ENCODE peak calls at places on chromosomes 6 and 20, in ten cellular contexts. E is cardiac fibroblast, H is dorsolateral prefrontal cortex, K is nephron progenitor cell, T is astrocyte of the spinal cord, B is pancreas, F is endothelial cell, Q is mammary epithelial cell, U is tibial nerve, X is RWPE1. V is an unnamed sample.

GRCh38 chr20:39823239-39823638 is 861.1 kb downstream of the DHX35 start:
- DNase-seq in E (peak; percentile 70), H (no peak), K (no peak), T (peak; percentile 96), B (no peak), F (no peak), Q (peak; percentile 44), U (no peak), X (no peak), V (no peak)

GRCh38 chr6:9463311-9463710 is 951.6 kb downstream of the TFAP2A start:
- DNase-seq in E (no peak), H (no peak), K (no peak), T (peak; percentile 10), B (no peak), F (no peak), Q (no peak), U (no peak), X (no peak), V (no peak)

GRCh38 chr6:54655162-54655561 is 191.4 kb upstream of the FAM83B start:
- DNase-seq in E (no peak), H (no peak), K (no peak), T (no peak), B (no peak), F (no peak), Q (no peak), U (no peak), X (peak; percentile 3), V (no peak)

GRCh38 chr6:133595076-133595868 is 293.6 kb upstream of the TCF21 start:
- DNase-seq in E (peak; percentile 3), H (no peak), K (peak; percentile 3), T (no peak), B (no peak), F (no peak), Q (no peak), U (no peak), X (no peak), V (no peak)

GRCh38 chr6:157503018-157503747 is 122.2 kb downstream of the ZDHHC14 start:
- DNase-seq in E (no peak), H (no peak), K (no peak), T (no peak), B (no peak), F (no peak), Q (no peak), U (no peak), X (no peak), V (no peak)

GRCh38 chr6:121627761-121628160 is 192.3 kb downstream of the GJA1 start:
- DNase-seq in E (peak; percentile 25), H (no peak), K (no peak), T (no peak), B (no peak), F (no peak), Q (peak; percentile 71), U (no peak), X (peak; percentile 20), V (no peak)

GRCh38 chr6:144156334-144156733 is 6.0 kb downstream of the STX11 start:
- DNase-seq in E (no peak), H (no peak), K (no peak), T (no peak), B (no peak), F (no peak), Q (no peak), U (no peak), X (no peak), V (no peak)

GRCh38 chr6:143778926-143779325 is 64.2 kb upstream of the LTV1 start:
- DNase-seq in E (no peak), H (no peak), K (no peak), T (no peak), B (no peak), F (no peak), Q (no peak), U (no peak), X (no peak), V (no peak)

GRCh38 chr6:90227693-90228092 is 69.0 kb downstream of the BACH2 start:
- DNase-seq in E (no peak), H (no peak), K (no peak), T (no peak), B (no peak), F (no peak), Q (no peak), U (no peak), X (no peak), V (no peak)

GRCh38 chr6:10099086-10099499 is 315.8 kb downstream of the TFAP2A start:
- DNase-seq in E (no peak), H (no peak), K (peak; percentile 9), T (no peak), B (peak; percentile 40), F (no peak), Q (peak; percentile 37), U (no peak), X (no peak), V (no peak)

GRCh38 chr6:37779111-37779800 is 40.3 kb upstream of the ZFAND3 start:
- DNase-seq in E (no peak), H (no peak), K (no peak), T (no peak), B (no peak), F (no peak), Q (no peak), U (no peak), X (no peak), V (no peak)

GRCh38 chr6:7241709-7242645 is 71.0 kb downstream of the SSR1 start:
- DNase-seq in E (no peak), H (no peak), K (no peak), T (peak; percentile 52), B (peak; percentile 65), F (no peak), Q (no peak), U (no peak), X (no peak), V (no peak)

GRCh38 chr6:23446394-23447001 is 679.5 kb upstream of the NRSN1 start:
- DNase-seq in E (peak; percentile 66), H (no peak), K (peak; percentile 3), T (peak; percentile 72), B (no peak), F (peak; percentile 4), Q (peak; percentile 34), U (no peak), X (peak; percentile 6), V (no peak)

GRCh38 chr6:113755449-113756289 is 101.5 kb upstream of the MARCKS start:
- DNase-seq in E (no peak), H (no peak), K (no peak), T (no peak), B (no peak), F (no peak), Q (no peak), U (no peak), X (no peak), V (no peak)

GRCh38 chr6:159008656-159009288 is 8.8 kb upstream of the RSPH3 start:
- DNase-seq in E (peak; percentile 50), H (no peak), K (no peak), T (no peak), B (no peak), F (no peak), Q (peak; percentile 45), U (no peak), X (peak; percentile 52), V (no peak)

DNA sequence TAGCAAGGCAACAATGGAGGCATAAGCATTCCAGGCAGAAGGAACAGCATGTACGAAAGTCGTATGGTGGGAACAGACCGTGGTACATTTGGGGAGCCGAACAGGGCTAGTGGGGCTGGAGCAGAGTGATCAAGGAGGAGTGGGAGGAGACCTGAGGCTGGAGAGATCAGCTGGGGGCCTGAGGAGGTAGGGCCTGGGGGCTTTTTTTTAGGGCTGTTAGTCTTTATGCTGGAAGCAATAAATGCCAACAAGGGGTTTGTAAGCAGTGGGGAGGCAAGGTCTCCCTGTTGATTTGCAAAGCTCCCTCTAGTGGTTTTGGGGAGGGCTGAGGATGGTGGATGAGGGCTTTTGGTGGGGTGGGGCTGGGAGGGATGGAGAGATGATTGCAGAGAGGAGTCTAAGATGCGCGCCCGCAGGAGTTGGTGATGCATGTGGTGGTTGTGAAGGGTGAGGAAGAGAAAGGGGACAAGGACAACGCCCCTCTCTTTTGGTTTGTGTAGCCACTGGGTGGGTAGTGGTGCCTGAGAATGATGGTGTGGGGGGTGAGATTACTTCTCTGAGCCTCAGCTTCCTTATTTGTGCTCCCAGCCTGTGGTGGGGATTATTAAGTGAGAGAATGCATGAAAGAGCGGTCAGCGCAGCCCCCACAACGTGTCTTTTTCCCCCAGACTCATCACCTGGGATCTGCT is 74.1 kb upstream of the TOX2 start:
- DNase-seq in E (peak; percentile 37), H (no peak), K (no peak), T (no peak), B (no peak), F (peak; percentile 17), Q (no peak), U (no peak), X (peak; percentile 94), V (peak; percentile 11)
- TF ChIP-seq CTCF in E (peak; percentile 57), H (no peak), K (no peak), T (peak; percentile 56), B (no peak), F (no peak), Q (peak; percentile 22), U (peak; percentile 22), X (no peak), V (no peak)

DNA sequence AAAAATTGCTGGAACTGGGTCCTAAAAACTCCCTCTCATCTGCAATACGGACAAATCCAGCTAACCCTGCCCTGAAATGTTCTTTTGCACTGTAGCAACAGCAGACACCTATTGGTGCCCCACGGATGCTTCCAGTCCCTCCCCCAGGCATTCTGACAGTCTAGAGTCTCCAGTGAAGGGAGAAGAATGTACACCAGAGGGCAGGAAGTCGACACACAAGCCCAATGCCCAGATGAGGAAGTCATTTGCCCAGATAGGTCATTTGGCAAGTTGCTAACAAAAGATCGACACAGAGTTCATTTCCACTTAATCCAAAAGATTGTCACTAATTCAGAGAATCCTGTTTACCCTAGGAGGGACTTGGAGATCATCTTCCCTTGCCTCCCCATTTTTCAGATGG is 293.0 kb upstream of the PRDM1 start:
- DNase-seq in E (no peak), H (no peak), K (no peak), T (no peak), B (no peak), F (no peak), Q (no peak), U (no peak), X (no peak), V (no peak)
- TF ChIP-seq CTCF in E (peak; percentile 14), H (no peak), K (no peak), T (no peak), B (no peak), F (no peak), Q (no peak), U (no peak), X (no peak), V (peak; percentile 17)

DNA sequence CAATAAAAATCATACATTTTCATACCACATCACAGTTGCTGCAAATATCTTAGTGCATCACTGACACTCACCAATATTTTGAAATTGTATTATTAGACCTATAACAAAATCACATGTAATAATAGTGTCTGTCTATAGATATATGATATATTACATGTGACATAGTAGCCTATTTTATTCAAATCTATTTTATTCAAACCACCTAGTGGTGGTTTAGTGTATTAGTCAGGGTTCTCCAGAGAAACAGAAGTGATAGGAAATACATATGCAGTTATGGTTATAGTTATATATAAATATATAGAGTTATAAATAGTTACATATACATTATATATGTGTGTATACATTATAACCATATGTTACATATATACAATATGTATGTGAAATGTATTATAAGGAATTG is 366.5 kb upstream of the ARID1B start:
- DNase-seq in E (no peak), H (no peak), K (no peak), T (no peak), B (no peak), F (no peak), Q (no peak), U (no peak), X (no peak), V (no peak)
- TF ChIP-seq CTCF in E (peak; percentile 18), H (no peak), K (peak; percentile 27), T (peak; percentile 32), B (no peak), F (peak; percentile 41), Q (no peak), U (no peak), X (no peak), V (peak; percentile 39)

GRCh38 chr6:91337967-91338366 is 751.1 kb upstream of the MAP3K7 start:
- DNase-seq in E (no peak), H (no peak), K (no peak), T (no peak), B (no peak), F (no peak), Q (no peak), U (no peak), X (no peak), V (no peak)
- TF ChIP-seq CTCF in E (peak; percentile 16), H (peak; percentile 8), K (peak; percentile 37), T (no peak), B (no peak), F (peak; percentile 89), Q (no peak), U (peak; percentile 10), X (no peak), V (no peak)

V was measured in CD4-positive, alpha-beta T cell.